ENCODE peak calls at places on chromosomes 3 and 15, in seven cellular contexts. M is iPS-NIHi11; U is NCI-H2029; V is stimulated activated CD4-positive, alpha-beta T cell treated with anti-CD3 and anti-CD28 coated beads, Interleukin-15, amount 100 ng/mL, for 1 hour; B is GDM1; Q is activated B cell treated with CpG ODN at 0.5 μM for 24 hours; C is GM03348. N is an unnamed sample.

GRCh38 chr3:50617911-50618481 is 1.0 kb downstream of the MAPKAPK3 start:
- DNase-seq in B (no peak), Q (no peak), M (no peak), C (no peak), V (no peak), U (no peak), N (no peak)

GRCh38 chr3:141386611-141387110 is 18.4 kb downstream of the ZBTB38 start:
- DNase-seq in M (no peak), Q (no peak), V (no peak), C (no peak), B (no peak), U (no peak), N (no peak)

GRCh38 chr15:43776101-43776717 is 557 bp downstream of the ELL3 start:
- DNase-seq in V (no peak), C (no peak), M (peak; percentile 33), U (no peak), Q (peak; percentile 83), B (no peak), N (peak; percentile 91)

GRCh38 chr3:182509844-182510460 is 283.4 kb upstream of the ATP11B start:
- DNase-seq in C (no peak), U (no peak), Q (no peak), M (no peak), B (no peak), V (no peak), N (no peak)

GRCh38 chr3:153599685-153600084 is 437.7 kb downstream of the RAP2B start:
- DNase-seq in U (no peak), V (no peak), C (peak; percentile 81), B (no peak), Q (no peak), M (peak; percentile 14), N (no peak)

GRCh38 chr3:156252656-156253055 is 132.3 kb downstream of the KCNAB1 start:
- DNase-seq in C (no peak), Q (no peak), V (no peak), U (no peak), B (no peak), M (no peak), N (no peak)

GRCh38 chr3:169573129-169573528 is 90.4 kb downstream of the MECOM start:
- DNase-seq in M (no peak), U (no peak), V (no peak), C (no peak), Q (no peak), B (no peak), N (no peak)

GRCh38 chr3:127110982-127111693 is 81.8 kb upstream of the PRR23E start:
- DNase-seq in Q (no peak), U (no peak), V (no peak), C (no peak), M (peak; percentile 47), B (no peak), N (no peak)

GRCh38 chr3:141452045-141452444 is 34.8 kb upstream of the RASA2 start:
- DNase-seq in B (peak; percentile 77), M (peak; percentile 27), Q (no peak), C (peak; percentile 59), V (no peak), U (peak; percentile 41), N (no peak)

GRCh38 chr3:46496745-46497555 is 826 bp upstream of the RTP3 start:
- DNase-seq in M (peak; percentile 64), C (no peak), B (peak; percentile 14), Q (no peak), U (no peak), V (peak; percentile 7), N (no peak)